ENCODE peak calls at places on chromosomes 4 and X, in seven cellular contexts. U is small intestine; G is HFFc6; S is stimulated activated CD4-positive, alpha-beta T cell treated with anti-CD3 and anti-CD28 coated beads, TNF-alpha, amount 100 ng/mL, for 24 hours; D is non-pigmented ciliary epithelial cell; B is HCEC 1CT; Q is NCI-H1694. P is an unnamed sample.

GRCh38 chrX:110216027-110216426 is 101.9 kb downstream of the AMMECR1 start:
- DNase-seq in G (no peak), S (no peak), B (no peak), D (no peak), Q (no peak), U (peak), P (no peak)

GRCh38 chrX:129984196-129984962 is 1.9 kb downstream of the BCORL1 start:
- DNase-seq in B (no peak), D (no peak), G (no peak), Q (no peak), U (peak), S (no peak), P (peak)

GRCh38 chrX:108090474-108091265 is 672 bp downstream of the PSMD10 start:
- DNase-seq in U (peak), Q (no peak), D (no peak), S (no peak), B (peak), G (peak), P (no peak)

GRCh38 chrX:24201216-24201615 is 51.7 kb downstream of the ZFX start:
- DNase-seq in Q (no peak), S (no peak), B (no peak), D (no peak), U (no peak), G (no peak), P (no peak)

GRCh38 chr4:148292596-148293175 is 149.5 kb downstream of the NR3C2 start:
- DNase-seq in S (no peak), Q (no peak), D (no peak), U (peak), B (no peak), G (no peak), P (no peak)

GRCh38 chr4:139728146-139728545 is 62.5 kb downstream of the MGST2 start:
- DNase-seq in Q (no peak), G (no peak), U (no peak), D (no peak), B (no peak), S (no peak), P (no peak)

GRCh38 chr4:8473920-8474590 is 33.5 kb downstream of the TRMT44 start:
- DNase-seq in D (no peak), B (no peak), Q (no peak), S (no peak), G (no peak), U (no peak), P (no peak)

GRCh38 chrX:10474510-10474909 is 145.9 kb downstream of the MID1 start:
- DNase-seq in Q (no peak), S (no peak), B (no peak), U (no peak), D (no peak), G (no peak), P (no peak)

GRCh38 chr4:147723316-147723715 is 8.6 kb upstream of the ARHGAP10 start:
- DNase-seq in U (peak), D (no peak), B (no peak), Q (no peak), S (no peak), G (no peak), P (no peak)

GRCh38 chr4:23811045-23811620 is 78.7 kb downstream of the PPARGC1A start:
- DNase-seq in D (no peak), S (no peak), Q (no peak), U (no peak), B (peak), G (no peak), P (no peak)

GRCh38 chr4:63717384-63717783 is 691.9 kb downstream of the TECRL start:
- DNase-seq in Q (no peak), G (no peak), U (peak), B (no peak), S (no peak), D (no peak), P (no peak)

P was measured in stimulated activated effector memory CD8-positive, alpha-beta T cell treated with anti-CD3 and anti-CD28 coated beads, Interleukin-12 subunit alpha, Interleukin-12 subunit beta, amount 100 ng/mL, for 72 hours.